ENCODE peak calls at places on chromosomes 7 and 10, in seven cellular contexts. One of them, this sample, is unnamed.

GRCh38 chr7:112596260-112596659 is 115.5 kb downstream of the LSMEM1 start:
- DNase-seq in upper lobe of left lung: no peak
- DNase-seq in transverse colon: no peak
- DNase-seq in stomach: no peak
- DNase-seq in suprapubic skin: no peak
- DNase-seq in HCT116: no peak
- DNase-seq in sigmoid colon: no peak
- DNase-seq in this sample: no peak

GRCh38 chr10:22662693-22663330 is 51.6 kb downstream of the PIP4K2A start:
- DNase-seq in upper lobe of left lung: no peak
- DNase-seq in HCT116: no peak
- DNase-seq in sigmoid colon: no peak
- DNase-seq in suprapubic skin: no peak
- DNase-seq in stomach: no peak
- DNase-seq in transverse colon: no peak
- DNase-seq in this sample: no peak

GRCh38 chr10:92062273-92062672 is 138.7 kb downstream of the BTAF1 start:
- DNase-seq in suprapubic skin: no peak
- DNase-seq in sigmoid colon: no peak
- DNase-seq in stomach: no peak
- DNase-seq in upper lobe of left lung: no peak
- DNase-seq in HCT116: no peak
- DNase-seq in transverse colon: no peak
- DNase-seq in this sample: no peak

GRCh38 chr7:158022601-158023000 is 565.0 kb downstream of the PTPRN2 start:
- DNase-seq in transverse colon: no peak
- DNase-seq in suprapubic skin: peak; percentile 49
- DNase-seq in stomach: peak; percentile 11
- DNase-seq in upper lobe of left lung: peak; percentile 18
- DNase-seq in HCT116: no peak
- DNase-seq in sigmoid colon: peak; percentile 46
- DNase-seq in this sample: no peak

GRCh38 chr10:65346466-65346865 is 1579.4 kb upstream of the LRRTM3 start:
- DNase-seq in stomach: no peak
- DNase-seq in suprapubic skin: no peak
- DNase-seq in HCT116: no peak
- DNase-seq in transverse colon: no peak
- DNase-seq in sigmoid colon: no peak
- DNase-seq in upper lobe of left lung: no peak
- DNase-seq in this sample: no peak

GRCh38 chr7:40937879-40938278 is 765.0 kb downstream of the INHBA start:
- DNase-seq in transverse colon: no peak
- DNase-seq in sigmoid colon: no peak
- DNase-seq in stomach: no peak
- DNase-seq in HCT116: no peak
- DNase-seq in suprapubic skin: no peak
- DNase-seq in upper lobe of left lung: no peak
- DNase-seq in this sample: no peak

GRCh38 chr7:88337556-88337955 is 30.9 kb upstream of the STEAP4 start:
- DNase-seq in HCT116: no peak
- DNase-seq in sigmoid colon: no peak
- DNase-seq in stomach: no peak
- DNase-seq in transverse colon: no peak
- DNase-seq in suprapubic skin: no peak
- DNase-seq in upper lobe of left lung: no peak
- DNase-seq in this sample: no peak

GRCh38 chr7:155002411-155003214 is at the start of gene PAXIP1:
- DNase-seq in suprapubic skin: no peak
- DNase-seq in transverse colon: peak; percentile 49
- DNase-seq in sigmoid colon: peak; percentile 67
- DNase-seq in HCT116: no peak
- DNase-seq in upper lobe of left lung: peak; percentile 94
- DNase-seq in stomach: peak; percentile 50
- DNase-seq in this sample: peak; percentile 69

GRCh38 chr7:113521468-113521867 is 397.3 kb downstream of the PPP1R3A start:
- DNase-seq in HCT116: no peak
- DNase-seq in sigmoid colon: no peak
- DNase-seq in suprapubic skin: no peak
- DNase-seq in upper lobe of left lung: no peak
- DNase-seq in transverse colon: no peak
- DNase-seq in stomach: no peak
- DNase-seq in this sample: no peak

GRCh38 chr7:44398953-44399574 is 73.7 kb upstream of the CAMK2B start:
- DNase-seq in upper lobe of left lung: no peak
- DNase-seq in transverse colon: no peak
- DNase-seq in stomach: no peak
- DNase-seq in suprapubic skin: no peak
- DNase-seq in sigmoid colon: no peak
- DNase-seq in HCT116: no peak
- DNase-seq in this sample: no peak

GRCh38 chr7:47813614-47814260 is 134.5 kb downstream of the PKD1L1 start:
- DNase-seq in HCT116: no peak
- DNase-seq in transverse colon: no peak
- DNase-seq in suprapubic skin: no peak
- DNase-seq in stomach: no peak
- DNase-seq in upper lobe of left lung: no peak
- DNase-seq in sigmoid colon: no peak
- DNase-seq in this sample: no peak

GRCh38 chr7:44133295-44133694 is 7.8 kb downstream of the MYL7 start:
- DNase-seq in upper lobe of left lung: no peak
- DNase-seq in stomach: no peak
- DNase-seq in sigmoid colon: no peak
- DNase-seq in suprapubic skin: no peak
- DNase-seq in HCT116: no peak
- DNase-seq in transverse colon: no peak
- DNase-seq in this sample: no peak

GRCh38 chr7:157980774-157981173 is 606.8 kb downstream of the PTPRN2 start:
- DNase-seq in transverse colon: no peak
- DNase-seq in sigmoid colon: peak; percentile 34
- DNase-seq in suprapubic skin: no peak
- DNase-seq in HCT116: no peak
- DNase-seq in upper lobe of left lung: no peak
- DNase-seq in stomach: no peak
- DNase-seq in this sample: no peak

GRCh38 chr10:1243486-1244182 is 187.4 kb downstream of the WDR37 start:
- DNase-seq in suprapubic skin: no peak
- DNase-seq in stomach: no peak
- DNase-seq in transverse colon: no peak
- DNase-seq in sigmoid colon: no peak
- DNase-seq in HCT116: no peak
- DNase-seq in upper lobe of left lung: peak; percentile 46
- DNase-seq in this sample: no peak

GRCh38 chr7:73833251-73833919 is 2.6 kb downstream of the CLDN4 start:
- DNase-seq in transverse colon: peak; percentile 82
- DNase-seq in sigmoid colon: no peak
- DNase-seq in HCT116: no peak
- DNase-seq in stomach: no peak
- DNase-seq in upper lobe of left lung: no peak
- DNase-seq in suprapubic skin: no peak
- DNase-seq in this sample: no peak

GRCh38 chr7:103799298-103799697 is 190.2 kb downstream of the RELN start:
- DNase-seq in stomach: no peak
- DNase-seq in suprapubic skin: no peak
- DNase-seq in sigmoid colon: no peak
- DNase-seq in upper lobe of left lung: no peak
- DNase-seq in HCT116: no peak
- DNase-seq in transverse colon: no peak
- DNase-seq in this sample: no peak

GRCh38 chr7:147071536-147071935 is 954.9 kb downstream of the CNTNAP2 start:
- DNase-seq in stomach: no peak
- DNase-seq in transverse colon: no peak
- DNase-seq in suprapubic skin: no peak
- DNase-seq in sigmoid colon: no peak
- DNase-seq in HCT116: no peak
- DNase-seq in upper lobe of left lung: no peak
- DNase-seq in this sample: no peak

GRCh38 chr7:130926021-130926691 is 192.1 kb upstream of the KLF14 start:
- DNase-seq in transverse colon: no peak
- DNase-seq in stomach: no peak
- DNase-seq in upper lobe of left lung: no peak
- DNase-seq in suprapubic skin: no peak
- DNase-seq in sigmoid colon: no peak
- DNase-seq in HCT116: no peak
- DNase-seq in this sample: no peak
- TF ChIP-seq POLR2A in transverse colon: no peak
- TF ChIP-seq POLR2A in stomach: no peak
- TF ChIP-seq POLR2A in upper lobe of left lung: no peak
- TF ChIP-seq POLR2A in suprapubic skin: no peak
- TF ChIP-seq POLR2A in sigmoid colon: no peak
- TF ChIP-seq POLR2A in HCT116: no peak
- TF ChIP-seq POLR2A in this sample: peak; percentile 64

GRCh38 chr7:699260-700170 is 27.0 kb upstream of the DNAAF5 start:
- DNase-seq in HCT116: no peak
- DNase-seq in suprapubic skin: no peak
- DNase-seq in sigmoid colon: peak; percentile 63
- DNase-seq in stomach: no peak
- DNase-seq in transverse colon: no peak
- DNase-seq in upper lobe of left lung: no peak
- DNase-seq in this sample: no peak
- TF ChIP-seq POLR2AphosphoS5 in HCT116: no peak
- TF ChIP-seq POLR2AphosphoS5 in suprapubic skin: no peak
- TF ChIP-seq POLR2AphosphoS5 in sigmoid colon: no peak
- TF ChIP-seq POLR2AphosphoS5 in stomach: no peak
- TF ChIP-seq POLR2AphosphoS5 in transverse colon: no peak
- TF ChIP-seq POLR2AphosphoS5 in upper lobe of left lung: peak; percentile 78
- TF ChIP-seq POLR2AphosphoS5 in this sample: no peak

GRCh38 chr7:10662491-10662890 is 311.2 kb upstream of the PHF14 start:
- DNase-seq in transverse colon: no peak
- DNase-seq in HCT116: no peak
- DNase-seq in sigmoid colon: no peak
- DNase-seq in suprapubic skin: no peak
- DNase-seq in upper lobe of left lung: no peak
- DNase-seq in stomach: no peak
- DNase-seq in this sample: no peak

GRCh38 chr7:10657837-10658236 is 315.8 kb upstream of the PHF14 start:
- DNase-seq in transverse colon: no peak
- DNase-seq in upper lobe of left lung: no peak
- DNase-seq in sigmoid colon: no peak
- DNase-seq in HCT116: no peak
- DNase-seq in suprapubic skin: no peak
- DNase-seq in stomach: no peak
- DNase-seq in this sample: no peak

GRCh38 chr7:10655031-10655430 is 318.6 kb upstream of the PHF14 start:
- DNase-seq in upper lobe of left lung: no peak
- DNase-seq in HCT116: no peak
- DNase-seq in suprapubic skin: no peak
- DNase-seq in transverse colon: no peak
- DNase-seq in stomach: no peak
- DNase-seq in sigmoid colon: no peak
- DNase-seq in this sample: no peak

DNA sequence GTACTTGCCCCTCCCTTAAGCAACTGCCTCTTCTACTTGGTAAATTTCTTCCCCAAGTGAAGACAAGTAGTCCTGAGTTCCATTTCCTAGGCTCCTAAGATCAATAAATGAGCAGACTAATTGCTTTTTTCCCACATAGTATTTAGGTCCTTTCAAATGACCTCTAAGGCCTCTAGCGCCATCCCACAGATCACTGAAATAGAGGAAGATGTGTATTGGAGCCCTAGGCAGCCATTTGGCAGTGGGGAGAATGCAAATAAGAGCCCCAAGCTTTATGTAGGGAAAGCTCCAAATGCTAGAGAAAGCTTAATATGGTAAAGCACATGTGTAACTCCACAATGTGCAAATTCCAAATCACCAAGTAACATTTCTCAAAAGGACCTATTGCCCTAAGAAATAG is 316.5 kb upstream of the PHF14 start:
- DNase-seq in stomach: no peak
- DNase-seq in HCT116: no peak
- DNase-seq in transverse colon: no peak
- DNase-seq in suprapubic skin: no peak
- DNase-seq in upper lobe of left lung: no peak
- DNase-seq in sigmoid colon: no peak
- DNase-seq in this sample: no peak
- TF ChIP-seq POLR2A in stomach: no peak
- TF ChIP-seq POLR2A in HCT116: no peak
- TF ChIP-seq POLR2A in transverse colon: no peak
- TF ChIP-seq POLR2A in suprapubic skin: no peak
- TF ChIP-seq POLR2A in upper lobe of left lung: no peak
- TF ChIP-seq POLR2A in sigmoid colon: no peak
- TF ChIP-seq POLR2A in this sample: no peak

GRCh38 chr7:135799881-135800280 is 51.3 kb upstream of the FAM180A start:
- DNase-seq in sigmoid colon: no peak
- DNase-seq in upper lobe of left lung: no peak
- DNase-seq in suprapubic skin: no peak
- DNase-seq in stomach: no peak
- DNase-seq in transverse colon: no peak
- DNase-seq in HCT116: no peak
- DNase-seq in this sample: no peak
- TF ChIP-seq POLR2AphosphoS5 in sigmoid colon: no peak
- TF ChIP-seq POLR2AphosphoS5 in upper lobe of left lung: no peak
- TF ChIP-seq POLR2AphosphoS5 in suprapubic skin: no peak
- TF ChIP-seq POLR2AphosphoS5 in stomach: no peak
- TF ChIP-seq POLR2AphosphoS5 in transverse colon: no peak
- TF ChIP-seq POLR2AphosphoS5 in HCT116: no peak
- TF ChIP-seq POLR2AphosphoS5 in this sample: no peak